ENCODE peak calls at places on chromosomes 4 and X, in nine cellular contexts. B, L, O, S, V, R, W, G and Z are unnamed samples.
A peak's percentile ranks its signal among the peaks of the same experiment; 100 is the strongest.

GRCh38 chrX:135388841-135389240 is 32.9 kb upstream of the SMIM10L2A start:
- DNase-seq in B (no peak), L (no peak), O (no peak), S (no peak), V (no peak), R (no peak), W (no peak), G (no peak), Z (no peak)

GRCh38 chrX:53831662-53832635 is 145.4 kb upstream of the HUWE1 start:
- DNase-seq in B (peak; percentile 50), L (peak; percentile 41), O (no peak), S (peak; percentile 9), V (peak; percentile 55), R (peak; percentile 33), W (no peak), G (no peak), Z (peak; percentile 64)

GRCh38 chr4:141686146-141686775 is 49.9 kb downstream of the IL15 start:
- DNase-seq in B (no peak), L (peak; percentile 74), O (no peak), S (no peak), V (no peak), R (no peak), W (no peak), G (no peak), Z (no peak)

GRCh38 chr4:84639143-84639542 is 56.2 kb downstream of the CDS1 start:
- DNase-seq in B (no peak), L (no peak), O (no peak), S (no peak), V (no peak), R (no peak), W (no peak), G (no peak), Z (peak; percentile 10)

GRCh38 chr4:141020801-141021261 is 112.4 kb downstream of the RNF150 start:
- DNase-seq in B (no peak), L (no peak), O (no peak), S (no peak), V (no peak), R (no peak), W (no peak), G (peak; percentile 56), Z (no peak)

GRCh38 chrX:19772759-19773623 is 114.4 kb downstream of the SH3KBP1 start:
- DNase-seq in B (peak; percentile 52), L (no peak), O (no peak), S (no peak), V (no peak), R (no peak), W (no peak), G (no peak), Z (no peak)

GRCh38 chr4:60452259-60452658 is 747.9 kb upstream of the ADGRL3 start:
- DNase-seq in B (no peak), L (no peak), O (no peak), S (no peak), V (no peak), R (no peak), W (no peak), G (no peak), Z (no peak)

GRCh38 chr4:123415977-123416376 is 19.4 kb downstream of the SPRY1 start:
- DNase-seq in B (no peak), L (peak; percentile 56), O (no peak), S (no peak), V (no peak), R (peak; percentile 18), W (no peak), G (no peak), Z (no peak)

GRCh38 chrX:74492720-74493201 is 71.5 kb downstream of the SLC16A2 start:
- DNase-seq in B (peak; percentile 0), L (no peak), O (no peak), S (peak; percentile 5), V (peak; percentile 89), R (no peak), W (no peak), G (no peak), Z (no peak)

GRCh38 chr4:118224239-118224829 is 128.5 kb downstream of the PRSS12 start:
- DNase-seq in B (peak; percentile 55), L (peak; percentile 40), O (no peak), S (no peak), V (peak; percentile 18), R (peak; percentile 44), W (no peak), G (peak; percentile 23), Z (peak; percentile 21)

GRCh38 chr4:78545275-78546246 is 6.0 kb upstream of the ANXA3 start:
- DNase-seq in B (no peak), L (peak; percentile 69), O (no peak), S (no peak), V (no peak), R (no peak), W (no peak), G (no peak), Z (no peak)

GRCh38 chrX:12702509-12703091 is 88.6 kb upstream of the PRPS2 start:
- DNase-seq in B (peak; percentile 10), L (peak; percentile 62), O (no peak), S (no peak), V (peak; percentile 6), R (no peak), W (no peak), G (no peak), Z (peak; percentile 16)

GRCh38 chr4:123977623-123978022 is 581.0 kb downstream of the SPRY1 start:
- DNase-seq in B (no peak), L (no peak), O (no peak), S (no peak), V (no peak), R (peak; percentile 11), W (no peak), G (no peak), Z (no peak)

GRCh38 chr4:37767019-37767418 is 59.5 kb upstream of the PGM2 start:
- DNase-seq in B (no peak), L (no peak), O (no peak), S (no peak), V (no peak), R (no peak), W (no peak), G (no peak), Z (no peak)

GRCh38 chrX:63664741-63665140 is 120.3 kb downstream of the ARHGEF9 start:
- DNase-seq in B (no peak), L (no peak), O (no peak), S (no peak), V (no peak), R (no peak), W (no peak), G (no peak), Z (no peak)

GRCh38 chr4:24657768-24658617 is 73.6 kb upstream of the DHX15 start:
- DNase-seq in B (peak; percentile 65), L (peak; percentile 99), O (peak; percentile 51), S (no peak), V (peak; percentile 61), R (peak; percentile 24), W (peak; percentile 71), G (no peak), Z (peak; percentile 45)

GRCh38 chr4:76665139-76665538 is 230.1 kb downstream of the SHROOM3 start:
- DNase-seq in B (no peak), L (peak; percentile 87), O (peak; percentile 64), S (no peak), V (no peak), R (peak; percentile 100), W (peak; percentile 94), G (no peak), Z (no peak)

GRCh38 chr4:76663794-76664193 is 228.8 kb downstream of the SHROOM3 start:
- DNase-seq in B (no peak), L (no peak), O (no peak), S (no peak), V (no peak), R (peak; percentile 90), W (peak; percentile 59), G (no peak), Z (no peak)

GRCh38 chr4:76670631-76671030 is 227.3 kb downstream of the SOWAHB start:
- DNase-seq in B (no peak), L (no peak), O (no peak), S (no peak), V (no peak), R (no peak), W (no peak), G (no peak), Z (no peak)

GRCh38 chr4:76665721-76666120 is 230.7 kb downstream of the SHROOM3 start:
- DNase-seq in B (no peak), L (no peak), O (no peak), S (no peak), V (no peak), R (peak; percentile 55), W (no peak), G (no peak), Z (no peak)

GRCh38 chr4:76666940-76667532 is 230.9 kb downstream of the SOWAHB start:
- DNase-seq in B (no peak), L (peak; percentile 9), O (no peak), S (no peak), V (no peak), R (peak; percentile 61), W (no peak), G (no peak), Z (no peak)
- H3K4me3 ChIP-seq in B (no peak overlapping the region), L (no peak overlapping the region), O (no peak overlapping the region), S (no peak overlapping the region), V (no peak overlapping the region), R (no peak overlapping the region), W (no peak overlapping the region), G (no peak overlapping the region), Z (no peak overlapping the region)

DNA sequence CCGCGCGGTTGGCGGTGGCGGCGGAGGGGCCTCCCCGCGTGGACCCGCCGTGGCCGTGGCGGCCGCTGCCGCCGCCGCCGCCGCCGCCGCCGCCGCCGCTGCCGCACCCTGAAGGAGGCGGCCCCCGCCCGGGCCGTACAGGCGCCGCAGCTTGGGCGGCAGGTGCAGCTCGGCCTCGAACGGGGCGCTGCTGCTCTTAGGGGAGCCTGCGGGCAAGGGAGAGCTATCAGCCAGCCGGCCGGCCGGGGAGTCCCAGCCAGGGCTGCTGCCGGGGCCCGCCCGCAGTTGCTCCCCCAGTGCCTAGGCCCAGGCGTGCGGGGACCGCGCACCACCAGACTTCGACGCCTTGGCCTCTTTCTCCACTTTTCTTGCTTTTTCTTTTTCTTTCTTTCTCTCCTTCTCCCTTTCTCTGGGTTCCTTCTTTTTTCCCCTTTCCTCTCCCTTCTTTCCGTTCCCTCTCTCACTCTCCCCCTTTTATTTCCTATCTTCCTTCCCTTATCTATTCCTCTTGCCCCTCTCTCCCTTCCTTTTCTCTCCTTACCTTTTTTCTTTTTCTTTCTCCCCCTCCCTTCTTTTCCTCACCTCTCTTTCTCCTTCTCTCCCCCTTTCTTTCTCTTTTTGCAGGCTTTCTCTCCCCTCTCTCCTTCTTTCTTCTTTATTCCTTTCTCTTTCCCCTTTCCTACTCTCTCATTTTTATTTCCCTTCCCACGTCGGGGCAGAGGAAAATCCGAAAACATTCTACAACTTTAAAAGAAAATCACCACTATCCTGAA is 2.0 kb downstream of the ARX start:
- DNase-seq in B (peak; percentile 37), L (no peak), O (no peak), S (no peak), V (no peak), R (peak; percentile 15), W (no peak), G (no peak), Z (peak; percentile 83)
- H3K4me3 ChIP-seq in B (no peak overlapping the region), L (no peak overlapping the region), O (no peak overlapping the region), S (no peak overlapping the region), V (no peak overlapping the region), R (no peak overlapping the region), W (no peak overlapping the region), G (no peak overlapping the region), Z (no peak overlapping the region)

GRCh38 chr4:100421356-100421978 is 96.4 kb downstream of the EMCN start:
- DNase-seq in B (peak; percentile 9), L (peak; percentile 30), O (no peak), S (no peak), V (no peak), R (peak; percentile 4), W (no peak), G (no peak), Z (peak; percentile 3)
- H3K4me3 ChIP-seq in B (no peak overlapping the region), L (no peak overlapping the region), O (no peak overlapping the region), S (no peak overlapping the region), V (no peak overlapping the region), R (no peak overlapping the region), W (no peak overlapping the region), G (peak overlapping the region; percentile 17), Z (no peak overlapping the region)

GRCh38 chrX:37754518-37754917 is 25.3 kb upstream of the CYBB start:
- DNase-seq in B (no peak), L (no peak), O (no peak), S (no peak), V (no peak), R (no peak), W (no peak), G (no peak), Z (no peak)
- H3K4me3 ChIP-seq in B (peak overlapping the region; percentile 46), L (no peak overlapping the region), O (no peak overlapping the region), S (peak overlapping the region; percentile 24), V (no peak overlapping the region), R (no peak overlapping the region), W (no peak overlapping the region), G (no peak overlapping the region), Z (no peak overlapping the region)